ENCODE peak calls at places on chromosomes 1 and 21, in six cellular contexts. K, E, I, V, M and R are unnamed samples.

GRCh38 chr1:45009956-45010854 is 919 bp downstream of the HECTD3 start:
- DNase-seq in K (no peak), M (peak), I (no peak), E (peak), V (no peak), R (no peak)

GRCh38 chr21:24941316-24942185 is 665.7 kb downstream of the MRPL39 start:
- DNase-seq in I (no peak), E (no peak), M (peak), K (no peak), V (no peak), R (no peak)

GRCh38 chr1:2906105-2906504 is 104.6 kb upstream of the TTC34 start:
- DNase-seq in M (no peak), E (no peak), I (no peak), K (no peak), V (no peak), R (no peak)

GRCh38 chr21:42939581-42940413 is 14.4 kb upstream of the ERVH48-1 start:
- DNase-seq in V (peak), M (peak), K (no peak), I (no peak), E (no peak), R (no peak)

GRCh38 chr1:12314328-12314903 is 84.6 kb downstream of the VPS13D start:
- DNase-seq in I (peak), K (no peak), M (no peak), E (peak), V (no peak), R (no peak)

GRCh38 chr1:182400567-182400966 is at the start of gene TEDDM1:
- DNase-seq in K (no peak), M (no peak), V (no peak), E (no peak), I (no peak), R (no peak)

GRCh38 chr1:114314098-114314497 is 160.4 kb upstream of the SYT6 start:
- DNase-seq in V (no peak), K (no peak), E (no peak), I (no peak), M (peak), R (no peak)

GRCh38 chr1:93420400-93420799 is 27.5 kb upstream of the FNBP1L start:
- DNase-seq in M (no peak), E (no peak), I (no peak), K (no peak), V (no peak), R (no peak)

GRCh38 chr1:51961954-51962353 is 28.5 kb downstream of the RAB3B start:
- DNase-seq in V (no peak), K (no peak), M (no peak), I (no peak), E (no peak), R (no peak)

GRCh38 chr21:46189213-46189958 is 5.1 kb upstream of the SPATC1L start:
- DNase-seq in I (no peak), M (peak), E (no peak), V (no peak), K (no peak), R (no peak)